ENCODE peak calls at places on chromosomes 16 and 17, in five cellular contexts. One of them, this sample, is unnamed.

GRCh38 chr17:50466371-50467113 is 2.1 kb downstream of the CHAD start:
- DNase-seq in K562: no peak
- DNase-seq in HepG2: no peak
- DNase-seq in H1: no peak
- DNase-seq in GM12878: no peak
- DNase-seq in this sample: no peak

GRCh38 chr17:78040561-78041400 is 82.3 kb downstream of the TNRC6C start:
- DNase-seq in K562: no peak
- DNase-seq in HepG2: no peak
- DNase-seq in H1: no peak
- DNase-seq in GM12878: peak
- DNase-seq in this sample: no peak

GRCh38 chr16:58418601-58419000 is 26.3 kb downstream of the GINS3 start:
- DNase-seq in K562: peak
- DNase-seq in HepG2: no peak
- DNase-seq in H1: no peak
- DNase-seq in GM12878: no peak
- DNase-seq in this sample: no peak

GRCh38 chr17:57935833-57936807 is 19.1 kb downstream of the CUEDC1 start:
- DNase-seq in K562: no peak
- DNase-seq in HepG2: peak
- DNase-seq in H1: no peak
- DNase-seq in GM12878: no peak
- DNase-seq in this sample: no peak

GRCh38 chr17:4219241-4219640 is 44.5 kb downstream of the ANKFY1 start:
- DNase-seq in K562: no peak
- DNase-seq in HepG2: no peak
- DNase-seq in H1: no peak
- DNase-seq in GM12878: no peak
- DNase-seq in this sample: no peak

GRCh38 chr17:65914784-65915342 is 277.1 kb downstream of the CEP112 start:
- DNase-seq in K562: no peak
- DNase-seq in HepG2: no peak
- DNase-seq in H1: no peak
- DNase-seq in GM12878: peak
- DNase-seq in this sample: no peak

GRCh38 chr16:57084257-57084770 is 8.1 kb upstream of the CPNE2 start:
- DNase-seq in K562: peak
- DNase-seq in HepG2: peak
- DNase-seq in H1: peak
- DNase-seq in GM12878: peak
- DNase-seq in this sample: peak

GRCh38 chr16:86120201-86120981 is 221.4 kb downstream of the IRF8 start:
- DNase-seq in K562: no peak
- DNase-seq in HepG2: no peak
- DNase-seq in H1: no peak
- DNase-seq in GM12878: no peak
- DNase-seq in this sample: no peak

GRCh38 chr17:83136156-83136555 is 56.7 kb downstream of the METRNL start:
- DNase-seq in K562: no peak
- DNase-seq in HepG2: no peak
- DNase-seq in H1: no peak
- DNase-seq in GM12878: no peak
- DNase-seq in this sample: no peak

GRCh38 chr17:10435096-10435495 is 13.3 kb upstream of the MYH8 start:
- DNase-seq in K562: no peak
- DNase-seq in HepG2: no peak
- DNase-seq in H1: no peak
- DNase-seq in GM12878: no peak
- DNase-seq in this sample: no peak

GRCh38 chr16:65180986-65181710 is 59.3 kb upstream of the CDH11 start:
- DNase-seq in K562: no peak
- DNase-seq in HepG2: no peak
- DNase-seq in H1: no peak
- DNase-seq in GM12878: no peak
- DNase-seq in this sample: no peak

GRCh38 chr17:4743898-4744297 is 4.2 kb upstream of the CXCL16 start:
- DNase-seq in K562: no peak
- DNase-seq in HepG2: no peak
- DNase-seq in H1: no peak
- DNase-seq in GM12878: no peak
- DNase-seq in this sample: no peak

GRCh38 chr16:85227924-85228462 is 115.7 kb upstream of the CIBAR2 start:
- DNase-seq in K562: peak
- DNase-seq in HepG2: no peak
- DNase-seq in H1: no peak
- DNase-seq in GM12878: no peak
- DNase-seq in this sample: peak

GRCh38 chr16:7372095-7372494 is 39.5 kb downstream of the RBFOX1 start:
- DNase-seq in K562: no peak
- DNase-seq in HepG2: no peak
- DNase-seq in H1: no peak
- DNase-seq in GM12878: no peak
- DNase-seq in this sample: no peak

GRCh38 chr16:2037115-2037514 is 10.4 kb downstream of the NHERF2 start:
- DNase-seq in K562: no peak
- DNase-seq in HepG2: no peak
- DNase-seq in H1: no peak
- DNase-seq in GM12878: no peak
- DNase-seq in this sample: no peak

GRCh38 chr17:41689497-41690299 is 1.0 kb downstream of the EIF1 start:
- DNase-seq in K562: peak
- DNase-seq in HepG2: peak
- DNase-seq in H1: no peak
- DNase-seq in GM12878: no peak
- DNase-seq in this sample: peak

GRCh38 chr16:11494029-11494428 is 92.7 kb downstream of the LITAF start:
- DNase-seq in K562: no peak
- DNase-seq in HepG2: no peak
- DNase-seq in H1: no peak
- DNase-seq in GM12878: no peak
- DNase-seq in this sample: peak

GRCh38 chr16:82631701-82632685 is 5.2 kb downstream of the CDH13 start:
- DNase-seq in K562: peak
- DNase-seq in HepG2: no peak
- DNase-seq in H1: no peak
- DNase-seq in GM12878: no peak
- DNase-seq in this sample: peak

GRCh38 chr16:72508196-72508595 is 336.2 kb upstream of the PMFBP1 start:
- DNase-seq in K562: no peak
- DNase-seq in HepG2: no peak
- DNase-seq in H1: no peak
- DNase-seq in GM12878: no peak
- DNase-seq in this sample: no peak

GRCh38 chr16:53881371-53881770 is 177.4 kb downstream of the FTO start:
- DNase-seq in K562: peak
- DNase-seq in HepG2: peak
- DNase-seq in H1: no peak
- DNase-seq in GM12878: no peak
- DNase-seq in this sample: no peak

GRCh38 chr17:55925440-55925839 is 174.6 kb downstream of the PCTP start:
- DNase-seq in K562: no peak
- DNase-seq in HepG2: no peak
- DNase-seq in H1: no peak
- DNase-seq in GM12878: no peak
- DNase-seq in this sample: no peak

GRCh38 chr17:19770985-19771710 is 23.1 kb upstream of the ALDH3A1 start:
- DNase-seq in K562: no peak
- DNase-seq in HepG2: no peak
- DNase-seq in H1: no peak
- DNase-seq in GM12878: no peak
- DNase-seq in this sample: no peak

GRCh38 chr16:15811416-15811777 is 45.4 kb downstream of the MYH11 start:
- DNase-seq in K562: no peak
- DNase-seq in HepG2: no peak
- DNase-seq in H1: no peak
- DNase-seq in GM12878: no peak
- DNase-seq in this sample: no peak

GRCh38 chr17:38922538-38923291 is 2.7 kb upstream of the LASP1NB start:
- DNase-seq in K562: peak
- DNase-seq in HepG2: no peak
- DNase-seq in H1: no peak
- DNase-seq in GM12878: no peak
- DNase-seq in this sample: peak

GRCh38 chr17:76414334-76415295 is 30.2 kb downstream of the SPHK1 start:
- DNase-seq in K562: peak
- DNase-seq in HepG2: no peak
- DNase-seq in H1: no peak
- DNase-seq in GM12878: no peak
- DNase-seq in this sample: no peak
- TF ChIP-seq USF2 in K562: no peak
- TF ChIP-seq USF2 in HepG2: no peak
- TF ChIP-seq USF2 in H1: no peak
- TF ChIP-seq USF2 in GM12878: no peak
- TF ChIP-seq USF2 in this sample: no peak

DNA sequence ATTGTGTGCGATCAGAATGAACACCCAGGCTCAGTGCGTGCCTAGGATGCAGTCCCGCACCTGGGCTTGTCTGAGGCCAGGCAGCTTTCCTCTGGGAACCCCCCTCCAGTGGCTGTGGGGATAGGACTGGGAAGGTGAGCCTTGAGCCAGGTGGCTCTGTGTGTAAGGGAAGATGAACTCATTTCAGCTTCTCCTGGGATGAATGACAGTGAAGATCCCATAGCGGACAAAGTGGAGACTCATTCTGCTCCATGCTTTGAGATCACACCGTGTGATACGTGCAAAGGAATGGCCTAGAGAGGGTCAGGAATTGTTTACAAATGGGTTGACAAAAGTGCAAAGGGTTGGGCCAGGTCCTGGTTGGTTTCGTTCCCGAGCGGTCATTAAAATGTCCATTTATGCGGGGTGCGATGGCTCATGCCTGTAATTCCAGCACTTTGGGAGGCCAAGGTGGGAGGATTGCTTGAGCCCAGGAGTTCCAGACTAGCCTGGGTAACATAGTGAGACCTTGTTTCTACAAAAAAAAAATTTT is 15.8 kb downstream of the GPRC5C start:
- DNase-seq in K562: no peak
- DNase-seq in HepG2: no peak
- DNase-seq in H1: no peak
- DNase-seq in GM12878: no peak
- DNase-seq in this sample: no peak
- TF ChIP-seq CREB1 in K562: no peak
- TF ChIP-seq CREB1 in HepG2: no peak
- TF ChIP-seq CREB1 in H1: no peak
- TF ChIP-seq CREB1 in GM12878: no peak
- TF ChIP-seq CREB1 in this sample: no peak

GRCh38 chr17:80850109-80850508 is 141.5 kb upstream of the CHMP6 start:
- DNase-seq in K562: no peak
- DNase-seq in HepG2: no peak
- DNase-seq in H1: no peak
- DNase-seq in GM12878: no peak
- DNase-seq in this sample: no peak

GRCh38 chr17:80849119-80849518 is 142.5 kb upstream of the CHMP6 start:
- DNase-seq in K562: no peak
- DNase-seq in HepG2: no peak
- DNase-seq in H1: no peak
- DNase-seq in GM12878: no peak
- DNase-seq in this sample: peak

GRCh38 chr17:80846932-80847331 is 144.7 kb upstream of the CHMP6 start:
- DNase-seq in K562: no peak
- DNase-seq in HepG2: no peak
- DNase-seq in H1: no peak
- DNase-seq in GM12878: no peak
- DNase-seq in this sample: no peak

GRCh38 chr17:80847506-80848230 is 144.0 kb upstream of the CHMP6 start:
- DNase-seq in K562: peak
- DNase-seq in HepG2: no peak
- DNase-seq in H1: no peak
- DNase-seq in GM12878: no peak
- DNase-seq in this sample: no peak

GRCh38 chr17:80848449-80849102 is 143.1 kb upstream of the CHMP6 start:
- DNase-seq in K562: no peak
- DNase-seq in HepG2: no peak
- DNase-seq in H1: no peak
- DNase-seq in GM12878: no peak
- DNase-seq in this sample: no peak
- TF ChIP-seq USF2 in K562: no peak
- TF ChIP-seq USF2 in HepG2: no peak
- TF ChIP-seq USF2 in H1: no peak
- TF ChIP-seq USF2 in GM12878: no peak
- TF ChIP-seq USF2 in this sample: no peak

GRCh38 chr16:3578610-3579551 is 1.7 kb upstream of the NLRC3 start:
- DNase-seq in K562: no peak
- DNase-seq in HepG2: no peak
- DNase-seq in H1: no peak
- DNase-seq in GM12878: peak
- DNase-seq in this sample: no peak
- TF ChIP-seq CREB1 in K562: no peak
- TF ChIP-seq CREB1 in HepG2: no peak
- TF ChIP-seq CREB1 in H1: no peak
- TF ChIP-seq CREB1 in GM12878: no peak
- TF ChIP-seq CREB1 in this sample: no peak

GRCh38 chr17:63150466-63150865 is 184.4 kb downstream of the TANC2 start:
- DNase-seq in K562: no peak
- DNase-seq in HepG2: no peak
- DNase-seq in H1: no peak
- DNase-seq in GM12878: no peak
- DNase-seq in this sample: no peak

GRCh38 chr17:63154586-63155244 is 188.7 kb downstream of the TANC2 start:
- DNase-seq in K562: no peak
- DNase-seq in HepG2: no peak
- DNase-seq in H1: no peak
- DNase-seq in GM12878: no peak
- DNase-seq in this sample: no peak

GRCh38 chr17:63151981-63152523 is 186.0 kb downstream of the TANC2 start:
- DNase-seq in K562: no peak
- DNase-seq in HepG2: no peak
- DNase-seq in H1: no peak
- DNase-seq in GM12878: no peak
- DNase-seq in this sample: no peak

GRCh38 chr17:63153488-63153887 is 187.5 kb downstream of the TANC2 start:
- DNase-seq in K562: no peak
- DNase-seq in HepG2: no peak
- DNase-seq in H1: no peak
- DNase-seq in GM12878: no peak
- DNase-seq in this sample: no peak

GRCh38 chr17:63150994-63151464 is 185.0 kb downstream of the TANC2 start:
- DNase-seq in K562: no peak
- DNase-seq in HepG2: no peak
- DNase-seq in H1: no peak
- DNase-seq in GM12878: no peak
- DNase-seq in this sample: no peak
- TF ChIP-seq USF2 in K562: no peak
- TF ChIP-seq USF2 in HepG2: no peak
- TF ChIP-seq USF2 in H1: no peak
- TF ChIP-seq USF2 in GM12878: no peak
- TF ChIP-seq USF2 in this sample: no peak